ENCODE peak calls at places on chromosome 2, in nine cellular contexts. G, V, L, Y, H, Z, K, J and X are unnamed samples.
A peak's percentile ranks its signal among the peaks of the same experiment; 100 is the strongest.

GRCh38 chr2:66683599-66683998 is 248.7 kb downstream of the MEIS1 start:
- DNase-seq in G (no peak), K (no peak), L (no peak), H (no peak), Z (no peak), V (no peak), J (no peak), Y (no peak), X (no peak)

GRCh38 chr2:53911434-53912189 is 51.8 kb upstream of the GPR75 start:
- DNase-seq in Z (no peak), G (no peak), L (peak; percentile 2), H (no peak), V (no peak), K (no peak), Y (no peak), J (peak; percentile 4), X (no peak)

GRCh38 chr2:144547512-144547911 is 27.6 kb upstream of the ZEB2 start:
- DNase-seq in V (no peak), Z (no peak), L (no peak), K (no peak), Y (no peak), H (no peak), G (no peak), J (no peak), X (no peak)

GRCh38 chr2:201959626-201960025 is 74.0 kb upstream of the FZD7 start:
- DNase-seq in G (no peak), J (no peak), H (no peak), Z (no peak), L (peak; percentile 32), V (peak; percentile 7), K (peak; percentile 69), Y (no peak), X (no peak)

GRCh38 chr2:128451636-128452411 is 133.2 kb upstream of the HS6ST1 start:
- DNase-seq in Y (no peak), J (no peak), H (no peak), L (no peak), V (no peak), Z (no peak), G (no peak), K (no peak), X (peak; percentile 23)

GRCh38 chr2:73436019-73436418 is 50.4 kb downstream of the ALMS1 start:
- DNase-seq in J (no peak), K (no peak), Z (no peak), V (no peak), Y (no peak), L (no peak), H (no peak), G (no peak), X (no peak)

GRCh38 chr2:178190938-178191910 is 3.1 kb upstream of the OSBPL6 start:
- DNase-seq in Z (no peak), K (no peak), G (no peak), J (no peak), L (peak; percentile 19), V (no peak), Y (peak; percentile 27), H (no peak), X (no peak)

GRCh38 chr2:28633739-28634138 is 117.9 kb upstream of the PPP1CB start:
- DNase-seq in Y (no peak), Z (no peak), V (peak; percentile 82), G (no peak), L (peak; percentile 92), H (no peak), J (no peak), K (peak; percentile 61), X (no peak)

GRCh38 chr2:135056790-135057189 is 4.7 kb downstream of the RAB3GAP1 start:
- DNase-seq in L (peak; percentile 24), G (no peak), J (no peak), V (no peak), Y (no peak), Z (no peak), K (no peak), H (no peak), X (no peak)

GRCh38 chr2:227267406-227268115 is 57.5 kb upstream of the MFF start:
- DNase-seq in V (no peak), Z (no peak), H (no peak), L (peak; percentile 53), K (peak; percentile 31), J (no peak), Y (no peak), G (no peak), X (no peak)

GRCh38 chr2:118120001-118120400 is 31.7 kb downstream of the INSIG2 start:
- DNase-seq in G (no peak), K (peak; percentile 30), V (no peak), L (peak; percentile 82), J (no peak), H (no peak), Y (no peak), Z (no peak), X (no peak)

GRCh38 chr2:232838406-232838874 is 31.6 kb upstream of the SNORC start:
- DNase-seq in L (peak; percentile 26), K (no peak), Z (peak; percentile 62), V (peak; percentile 3), J (no peak), H (no peak), Y (peak; percentile 20), G (peak; percentile 56), X (no peak)

GRCh38 chr2:146623771-146624170 is 1221.1 kb upstream of the ACVR2A start:
- DNase-seq in H (no peak), Z (no peak), L (peak; percentile 59), J (no peak), Y (no peak), K (peak; percentile 21), V (no peak), G (no peak), X (no peak)

GRCh38 chr2:29420999-29421856 is 306.0 kb downstream of the CLIP4 start:
- DNase-seq in G (no peak), Z (no peak), Y (no peak), V (no peak), H (no peak), K (no peak), L (no peak), J (no peak), X (no peak)

GRCh38 chr2:76154981-76155380 is 444.3 kb upstream of the GCFC2 start:
- DNase-seq in K (no peak), L (no peak), Y (no peak), Z (no peak), J (no peak), V (no peak), H (no peak), G (no peak), X (no peak)

GRCh38 chr2:10452334-10452733 is 4.2 kb upstream of the ODC1 start:
- DNase-seq in L (peak; percentile 94), V (peak; percentile 93), G (no peak), Y (no peak), H (peak; percentile 80), K (peak; percentile 71), Z (no peak), J (peak; percentile 21), X (no peak)

GRCh38 chr2:226694910-226695309 is 104.7 kb downstream of the IRS1 start:
- DNase-seq in V (no peak), K (no peak), H (no peak), G (no peak), L (no peak), Z (no peak), J (no peak), Y (no peak), X (no peak)

GRCh38 chr2:75168186-75168585 is 31.1 kb downstream of the TACR1 start:
- DNase-seq in K (no peak), Y (no peak), J (no peak), L (no peak), Z (no peak), H (no peak), G (no peak), V (no peak), X (no peak)

GRCh38 chr2:65453916-65454315 is 21.5 kb upstream of the SPRED2 start:
- DNase-seq in L (peak; percentile 59), H (no peak), J (no peak), K (peak; percentile 62), V (peak; percentile 91), G (no peak), Y (no peak), Z (no peak), X (no peak)

GRCh38 chr2:106144621-106145331 is 49.3 kb downstream of the UXS1 start:
- DNase-seq in Y (no peak), K (no peak), H (no peak), Z (no peak), L (no peak), J (no peak), G (peak; percentile 42), V (no peak), X (no peak)

GRCh38 chr2:237547841-237548416 is 18.4 kb upstream of the PRLH start:
- DNase-seq in J (peak; percentile 74), H (no peak), V (no peak), L (no peak), Y (no peak), Z (no peak), G (no peak), K (no peak), X (peak; percentile 51)

GRCh38 chr2:12059616-12060441 is 313.4 kb downstream of the LPIN1 start:
- DNase-seq in H (no peak), Z (no peak), L (peak; percentile 26), J (no peak), V (peak; percentile 53), Y (no peak), K (peak; percentile 54), G (no peak), X (no peak)

GRCh38 chr2:53437371-53437770 is 330.2 kb upstream of the CHAC2 start:
- DNase-seq in H (no peak), Y (no peak), V (no peak), Z (no peak), L (peak; percentile 38), J (no peak), G (no peak), K (no peak), X (no peak)

GRCh38 chr2:200308421-200309295 is 2.2 kb downstream of the SPATS2L start:
- DNase-seq in J (no peak), L (peak; percentile 58), H (no peak), Y (no peak), G (no peak), V (no peak), K (peak; percentile 24), Z (no peak), X (no peak)

GRCh38 chr2:123080331-123080730 is 944.8 kb upstream of the CNTNAP5 start:
- DNase-seq in G (no peak), K (no peak), L (no peak), V (no peak), Z (no peak), Y (no peak), J (no peak), H (no peak), X (no peak)

GRCh38 chr2:174158003-174158402 is 90.3 kb downstream of the OLA1 start:
- DNase-seq in V (peak; percentile 12), J (peak; percentile 62), L (peak; percentile 57), H (no peak), G (no peak), Y (peak; percentile 65), K (peak; percentile 60), Z (peak; percentile 12), X (peak; percentile 65)

GRCh38 chr2:195214072-195214471 is 443.0 kb upstream of the SLC39A10 start:
- DNase-seq in Z (no peak), Y (no peak), H (no peak), K (no peak), V (no peak), J (no peak), L (no peak), G (no peak), X (no peak)

GRCh38 chr2:198098918-198099317 is 294.5 kb downstream of the PLCL1 start:
- DNase-seq in Y (no peak), J (peak; percentile 1), H (peak; percentile 18), K (peak; percentile 24), Z (no peak), G (no peak), L (peak; percentile 83), V (no peak), X (peak; percentile 39)

GRCh38 chr2:195017890-195018289 is 639.1 kb upstream of the SLC39A10 start:
- DNase-seq in G (no peak), K (no peak), Y (no peak), H (no peak), L (no peak), V (no peak), J (no peak), Z (no peak), X (no peak)